ENCODE peak calls at places on chromosomes 4 and X, in four cellular contexts. C is activated gamma-delta T cell treated with Interleukin-2 at 50 U/mL for 16 hours, Q is aorta, W is myocyte. M is an unnamed sample.

GRCh38 chr4:1901127-1901526 is 29.9 kb downstream of the NSD2 start:
- DNase-seq in Q (peak; percentile 20), W (no peak), C (no peak), M (no peak)

GRCh38 chr4:99207911-99208718 is 10.9 kb downstream of the ADH6 start:
- DNase-seq in W (no peak), Q (no peak), C (no peak), M (no peak)

GRCh38 chrX:355329-356050 is 31.2 kb downstream of the PPP2R3B start:
- DNase-seq in Q (peak; percentile 55), W (no peak), C (no peak), M (no peak)

GRCh38 chrX:80808160-80808735 is 1.4 kb downstream of the BRWD3 start:
- DNase-seq in W (peak; percentile 83), C (peak; percentile 62), Q (peak; percentile 86), M (peak; percentile 81)

GRCh38 chr4:26105815-26106699 is 192.0 kb downstream of the SMIM20 start:
- DNase-seq in W (peak; percentile 91), C (no peak), Q (no peak), M (no peak)

GRCh38 chrX:68238568-68238967 is 194.7 kb downstream of the OPHN1 start:
- DNase-seq in W (no peak), C (no peak), Q (no peak), M (no peak)

GRCh38 chr4:25835384-25835783 is 27.4 kb downstream of the SEL1L3 start:
- DNase-seq in Q (no peak), C (no peak), W (no peak), M (no peak)

GRCh38 chrX:108735087-108735679 is 1.2 kb downstream of the IRS4 start:
- DNase-seq in W (no peak), Q (no peak), C (no peak), M (no peak)

GRCh38 chrX:15834827-15835595 is 19.6 kb downstream of the AP1S2 start:
- DNase-seq in Q (no peak), W (no peak), C (no peak), M (no peak)

GRCh38 chr4:151808120-151808529 is 47.3 kb upstream of the GATB start:
- DNase-seq in C (no peak), Q (no peak), W (peak; percentile 19), M (no peak)

GRCh38 chrX:6291444-6291843 is 62.8 kb upstream of the NLGN4X start:
- DNase-seq in W (no peak), C (no peak), Q (no peak), M (no peak)

GRCh38 chr4:112702892-112703291 is 65.9 kb downstream of the LARP7 start:
- DNase-seq in Q (no peak), W (no peak), C (no peak), M (no peak)

GRCh38 chr4:15234585-15235126 is 193.2 kb upstream of the C1QTNF7 start:
- DNase-seq in C (no peak), W (peak; percentile 79), Q (no peak), M (no peak)

GRCh38 chr4:185838514-185839203 is 26.7 kb upstream of the SORBS2 start:
- DNase-seq in W (no peak), C (no peak), Q (no peak), M (no peak)

GRCh38 chr4:73841243-73841925 is 4.9 kb downstream of the CXCL6 start:
- DNase-seq in W (no peak), C (no peak), Q (no peak), M (no peak)

GRCh38 chr4:2261110-2261852 is 628 bp downstream of the MXD4 start:
- DNase-seq in W (peak; percentile 51), C (peak; percentile 45), Q (peak; percentile 89), M (peak; percentile 58)

GRCh38 chr4:53541577-53542206 is 49.6 kb downstream of the LNX1 start:
- DNase-seq in C (no peak), W (peak; percentile 51), Q (no peak), M (no peak)

GRCh38 chrX:55710701-55711100 is 6.8 kb upstream of the RRAGB start:
- DNase-seq in Q (no peak), W (peak; percentile 59), C (no peak), M (no peak)

GRCh38 chr4:173834151-173834550 is 304.1 kb upstream of the HAND2 start:
- DNase-seq in C (no peak), Q (no peak), W (no peak), M (no peak)

GRCh38 chr4:147363514-147363913 is 117.4 kb upstream of the EDNRA start:
- DNase-seq in W (no peak), C (no peak), Q (no peak), M (no peak)

GRCh38 chr4:8662776-8663175 is 70.2 kb downstream of the CPZ start:
- DNase-seq in Q (no peak), C (no peak), W (no peak), M (no peak)

GRCh38 chr4:110196871-110197420 is 1.5 kb downstream of the ELOVL6 start:
- DNase-seq in W (peak; percentile 73), Q (peak; percentile 88), C (peak; percentile 55), M (peak; percentile 43)

GRCh38 chr4:56907489-56908205 is at the start of gene REST:
- DNase-seq in Q (peak; percentile 92), W (peak; percentile 70), C (peak; percentile 78), M (peak; percentile 73)

GRCh38 chr4:94889961-94890360 is 132.2 kb downstream of the BMPR1B start:
- DNase-seq in Q (no peak), C (no peak), W (peak; percentile 54), M (no peak)